ENCODE peak calls at places on chromosomes 13 and 19, in ten cellular contexts. S is endodermal cell; V is naive thymus-derived CD4-positive, alpha-beta T cell; L is CD8-positive, alpha-beta T cell; B is left ventricle myocardium inferior; O is heart left ventricle; J is psoas muscle; T is right lobe of liver; G is neural progenitor cell; X is GM23248. K is an unnamed sample. For H3K27me3, the result is how much of the 10 kb centered on the place peaks cover.

GRCh38 chr19:670609-671075 is 5.5 kb upstream of the FSTL3 start:
- DNase-seq in L (no peak), O (no peak), J (no peak), V (no peak), B (no peak), T (no peak), X (peak), S (peak), G (no peak), K (peak)

GRCh38 chr13:36131215-36131930 is at the start of gene DCLK1:
- DNase-seq in X (peak), G (peak), B (peak), J (peak), V (no peak), T (no peak), L (no peak), O (peak), S (peak), K (no peak)

GRCh38 chr13:68232351-68233130 is 1002.4 kb upstream of the PCDH9 start:
- DNase-seq in T (no peak), G (peak), B (no peak), L (no peak), O (no peak), J (no peak), X (no peak), S (no peak), V (no peak), K (no peak)

GRCh38 chr19:40692212-40692551 is 1.7 kb upstream of the NUMBL start:
- DNase-seq in V (no peak), L (no peak), B (no peak), T (no peak), G (no peak), O (no peak), S (no peak), X (peak), J (no peak), K (no peak)

GRCh38 chr13:34654203-34654602 is 287.9 kb upstream of the NBEA start:
- DNase-seq in J (no peak), L (no peak), V (no peak), O (no peak), G (no peak), X (peak), T (no peak), S (peak), B (no peak), K (no peak)

GRCh38 chr13:60617863-60618733 is 221.1 kb downstream of the TDRD3 start:
- DNase-seq in J (no peak), O (no peak), V (no peak), G (peak), B (no peak), S (peak), X (peak), L (no peak), T (no peak), K (no peak)

GRCh38 chr13:70162141-70162540 is 53.9 kb upstream of the KLHL1 start:
- DNase-seq in B (no peak), O (no peak), V (no peak), L (no peak), G (peak), X (no peak), T (no peak), J (no peak), S (peak), K (no peak)

GRCh38 chr19:29798783-29799182 is 13.0 kb upstream of the CCNE1 start:
- DNase-seq in X (peak), T (no peak), L (no peak), O (no peak), G (no peak), S (no peak), J (no peak), B (no peak), V (no peak), K (no peak)

GRCh38 chr13:24605923-24606372 is 74.3 kb upstream of the ATP12A start:
- DNase-seq in V (no peak), L (peak), G (peak), T (no peak), X (peak), S (peak), B (no peak), O (no peak), J (no peak), K (peak)

GRCh38 chr19:1270168-1270853 is 1.2 kb downstream of the CIRBP start:
- DNase-seq in J (peak), X (peak), B (no peak), S (no peak), T (no peak), V (no peak), L (no peak), O (no peak), G (no peak), K (no peak)

GRCh38 chr13:41563501-41564001 is 106.2 kb downstream of the RGCC start:
- DNase-seq in S (no peak), G (no peak), B (no peak), T (no peak), O (no peak), X (peak), L (no peak), J (no peak), V (no peak), K (no peak)

GRCh38 chr19:2618611-2619010 is 83.9 kb downstream of the GNG7 start:
- DNase-seq in V (peak), S (no peak), L (peak), G (no peak), J (peak), B (peak), T (no peak), X (peak), O (peak), K (no peak)

GRCh38 chr19:6730153-6730804 is 7.1 kb downstream of the GPR108 start:
- DNase-seq in G (peak), O (no peak), T (peak), V (no peak), L (peak), X (peak), S (peak), B (no peak), J (no peak), K (no peak)

GRCh38 chr19:2253106-2254051 is 2.8 kb downstream of the JSRP1 start:
- DNase-seq in G (peak), X (no peak), T (no peak), S (peak), O (no peak), B (no peak), L (peak), J (no peak), V (peak), K (no peak)

GRCh38 chr19:3665681-3666544 is 34.4 kb downstream of the PIP5K1C start:
- DNase-seq in J (peak), O (peak), T (peak), G (peak), L (peak), S (peak), B (peak), V (peak), X (peak), K (peak)

GRCh38 chr13:58587183-58587582 is 955.6 kb downstream of the PCDH17 start:
- DNase-seq in V (no peak), S (no peak), O (no peak), G (no peak), J (no peak), L (no peak), B (no peak), X (no peak), T (no peak), K (no peak)

GRCh38 chr13:77898097-77898496 is 20.5 kb downstream of the EDNRB start:
- DNase-seq in G (no peak), X (peak), J (no peak), L (no peak), B (no peak), S (no peak), T (no peak), O (no peak), V (no peak), K (peak)

GRCh38 chr19:50718255-50719118 is 1.1 kb downstream of the SHANK1 start:
- DNase-seq in L (no peak), B (no peak), J (no peak), G (peak), X (peak), O (no peak), V (no peak), S (peak), T (no peak), K (no peak)

GRCh38 chr13:32804673-32805260 is 211.5 kb upstream of the KL start:
- DNase-seq in S (no peak), B (no peak), J (no peak), O (no peak), G (no peak), V (no peak), T (no peak), L (no peak), X (peak), K (no peak)

GRCh38 chr19:48397263-48397635 is 3.8 kb downstream of the GRIN2D start:
- DNase-seq in S (no peak), V (no peak), B (no peak), T (no peak), O (no peak), X (no peak), J (no peak), L (no peak), G (no peak), K (no peak)
- H3K4me3 ChIP-seq in S (no peak), V (peak), B (peak), T (no peak), O (peak), X (peak), J (no peak), L (peak), G (no peak), K (no peak)

GRCh38 chr13:42571895-42572294 is 2.1 kb upstream of the TNFSF11 start:
- DNase-seq in G (no peak), L (no peak), V (no peak), O (no peak), B (no peak), J (no peak), X (no peak), S (no peak), T (no peak), K (no peak)
- H3K27me3 ChIP-seq in G (under half), L (under half), V (under half), O (under half), B (half or more), J (under half), X (half or more), S (under half), T (under half), K (under half)

DNA sequence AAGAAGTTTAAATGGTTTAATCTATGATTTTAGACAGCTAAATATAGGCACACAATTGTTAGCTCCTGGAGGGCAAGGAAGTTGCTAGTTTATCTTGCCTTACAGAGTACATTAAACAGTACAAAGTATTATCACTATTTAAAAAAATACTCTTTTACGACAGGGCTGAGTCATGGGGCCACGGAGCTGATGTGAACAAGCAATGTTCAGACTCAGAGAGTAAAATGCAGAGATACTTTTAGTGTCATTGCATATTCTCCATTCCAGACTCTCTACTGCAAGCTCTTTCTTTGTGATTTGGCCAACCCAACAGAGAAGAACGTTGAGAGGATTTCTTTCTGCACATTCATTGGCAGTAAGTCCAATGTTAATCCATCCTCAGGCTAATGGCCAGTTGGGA is 352.4 kb downstream of the SPRY2 start:
- DNase-seq in G (no peak), T (no peak), O (no peak), S (no peak), B (no peak), J (no peak), V (no peak), L (no peak), X (peak), K (no peak)
- H3K4me3 ChIP-seq in G (no peak), T (no peak), O (no peak), S (no peak), B (no peak), J (no peak), V (no peak), L (no peak), X (peak), K (no peak)

DNA sequence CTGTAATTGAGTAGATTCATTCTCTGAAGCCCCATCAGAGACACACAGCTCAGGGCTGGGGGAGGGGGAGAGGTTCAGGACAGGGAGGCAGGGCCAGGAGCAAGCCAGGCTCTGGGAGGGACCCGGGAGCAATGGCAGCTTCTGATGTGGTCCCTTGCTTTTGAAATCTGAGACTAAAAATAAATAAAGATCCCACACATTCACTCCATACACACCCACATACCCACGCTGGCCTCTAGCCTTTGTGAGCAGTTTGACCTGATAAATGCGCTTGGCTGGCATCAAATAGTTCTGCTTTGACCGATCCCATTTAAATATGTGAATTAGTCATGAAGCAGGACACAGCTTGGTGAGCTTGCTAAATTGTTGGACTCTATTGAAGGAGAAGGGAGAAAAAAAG is 32.9 kb downstream of the GSX1 start:
- DNase-seq in S (no peak), X (no peak), O (no peak), B (no peak), V (no peak), L (no peak), T (no peak), G (peak), J (no peak), K (no peak)
- H3K27me3 ChIP-seq in S (half or more), X (half or more), O (half or more), B (half or more), V (under half), L (under half), T (under half), G (half or more), J (under half), K (under half)